ENCODE peak calls at places on chromosomes 7 and 10, in ten cellular contexts. A is right lobe of liver, O is mesothelial cell of epicardium, X is ovary, M is dorsolateral prefrontal cortex, Q is PC-9, Y is HepG2, W is uterus, K is HFFc6, B is hepatocyte. R is an unnamed sample.

GRCh38 chr7:40899151-40899550 is 764.3 kb downstream of the SUGCT start:
- DNase-seq in K (no peak), B (no peak), A (no peak), Y (no peak), Q (peak), W (peak), X (no peak), O (no peak), M (no peak), R (no peak)

GRCh38 chr7:36115448-36116321 is 37.4 kb upstream of the EEPD1 start:
- DNase-seq in M (peak), K (peak), Q (peak), X (peak), A (no peak), O (peak), B (peak), W (peak), Y (peak), R (peak)

GRCh38 chr10:94409016-94409657 is 6.8 kb downstream of the TBC1D12 start:
- DNase-seq in Q (no peak), X (no peak), O (no peak), A (no peak), Y (no peak), K (no peak), B (no peak), W (no peak), M (no peak), R (no peak)

GRCh38 chr7:109659261-109659660 is 1089.6 kb downstream of the DNAJB9 start:
- DNase-seq in Y (no peak), X (no peak), M (no peak), Q (no peak), A (no peak), O (no peak), K (no peak), W (no peak), B (no peak), R (no peak)

GRCh38 chr7:104943502-104944343 is 70.3 kb upstream of the KMT2E start:
- DNase-seq in A (peak), M (no peak), B (peak), W (peak), X (peak), O (peak), Q (peak), Y (peak), K (no peak), R (peak)

GRCh38 chr10:25113231-25114035 is 61.4 kb upstream of the GPR158 start:
- DNase-seq in M (peak), A (peak), K (peak), O (peak), X (peak), B (peak), W (peak), Y (peak), Q (peak), R (peak)

GRCh38 chr7:106462365-106462859 is 177.6 kb upstream of the NAMPT start:
- DNase-seq in Q (peak), X (no peak), K (no peak), O (no peak), A (no peak), W (no peak), M (no peak), B (peak), Y (peak), R (peak)

GRCh38 chr7:79964463-79964862 is 170.2 kb upstream of the GNAI1 start:
- DNase-seq in Q (no peak), X (no peak), W (no peak), K (no peak), A (no peak), Y (no peak), B (no peak), M (no peak), O (no peak), R (no peak)

GRCh38 chr10:103983367-103983911 is 16.5 kb downstream of the SLK start:
- DNase-seq in Q (no peak), Y (no peak), K (no peak), W (no peak), O (no peak), X (no peak), A (no peak), M (no peak), B (no peak), R (no peak)

DNA sequence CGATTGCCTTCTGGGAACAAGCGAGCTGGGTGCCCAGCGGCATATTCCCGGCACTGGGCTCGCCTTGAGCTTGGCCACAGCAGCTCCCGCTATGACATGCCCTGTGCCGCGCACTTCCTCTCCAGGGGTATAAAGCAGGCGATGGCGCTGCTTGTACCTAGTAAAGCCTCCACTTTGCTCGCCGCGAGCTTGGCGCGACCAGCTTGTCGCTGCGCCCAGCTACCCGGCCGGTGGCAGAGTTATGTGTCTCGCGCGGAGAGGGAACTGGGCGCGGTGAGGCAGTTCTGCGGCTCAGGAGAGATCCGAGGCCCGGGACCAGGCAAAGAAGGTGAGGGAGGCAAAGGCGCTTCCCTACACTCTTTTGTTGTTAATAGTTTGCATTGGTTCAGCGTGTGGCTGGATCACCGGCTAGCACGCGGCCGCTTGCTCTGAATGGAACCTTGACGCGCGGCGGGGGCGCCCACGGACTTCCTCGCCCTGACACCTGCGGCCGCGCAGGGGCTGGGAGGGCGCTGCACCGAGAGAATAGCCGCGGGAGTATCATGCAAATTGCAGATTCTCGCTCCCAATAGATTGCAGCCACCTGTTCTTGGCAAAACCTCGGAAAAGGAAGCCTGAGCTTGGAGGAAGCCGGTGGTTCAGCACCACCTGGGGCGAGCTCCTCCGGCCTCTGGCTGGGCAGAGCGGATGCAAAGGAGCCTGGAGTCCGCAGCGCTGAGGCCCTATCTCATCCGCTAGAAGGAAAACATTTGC is 3.0 kb upstream of the BUB3 start:
- DNase-seq in Q (no peak), O (no peak), X (no peak), B (no peak), M (no peak), W (no peak), Y (no peak), K (no peak), A (no peak), R (no peak)
- TF ChIP-seq CTCF in Q (no peak), O (no peak), X (no peak), B (no peak), M (no peak), W (no peak), Y (no peak), K (no peak), A (no peak), R (no peak)

GRCh38 chr10:375885-376505 is 240.7 kb downstream of the ZMYND11 start:
- DNase-seq in Q (no peak), O (no peak), W (no peak), X (no peak), A (no peak), M (no peak), Y (no peak), B (no peak), K (no peak), R (no peak)
- TF ChIP-seq CTCF in Q (no peak), O (no peak), W (no peak), X (no peak), A (no peak), M (no peak), Y (no peak), B (no peak), K (no peak), R (no peak)

DNA sequence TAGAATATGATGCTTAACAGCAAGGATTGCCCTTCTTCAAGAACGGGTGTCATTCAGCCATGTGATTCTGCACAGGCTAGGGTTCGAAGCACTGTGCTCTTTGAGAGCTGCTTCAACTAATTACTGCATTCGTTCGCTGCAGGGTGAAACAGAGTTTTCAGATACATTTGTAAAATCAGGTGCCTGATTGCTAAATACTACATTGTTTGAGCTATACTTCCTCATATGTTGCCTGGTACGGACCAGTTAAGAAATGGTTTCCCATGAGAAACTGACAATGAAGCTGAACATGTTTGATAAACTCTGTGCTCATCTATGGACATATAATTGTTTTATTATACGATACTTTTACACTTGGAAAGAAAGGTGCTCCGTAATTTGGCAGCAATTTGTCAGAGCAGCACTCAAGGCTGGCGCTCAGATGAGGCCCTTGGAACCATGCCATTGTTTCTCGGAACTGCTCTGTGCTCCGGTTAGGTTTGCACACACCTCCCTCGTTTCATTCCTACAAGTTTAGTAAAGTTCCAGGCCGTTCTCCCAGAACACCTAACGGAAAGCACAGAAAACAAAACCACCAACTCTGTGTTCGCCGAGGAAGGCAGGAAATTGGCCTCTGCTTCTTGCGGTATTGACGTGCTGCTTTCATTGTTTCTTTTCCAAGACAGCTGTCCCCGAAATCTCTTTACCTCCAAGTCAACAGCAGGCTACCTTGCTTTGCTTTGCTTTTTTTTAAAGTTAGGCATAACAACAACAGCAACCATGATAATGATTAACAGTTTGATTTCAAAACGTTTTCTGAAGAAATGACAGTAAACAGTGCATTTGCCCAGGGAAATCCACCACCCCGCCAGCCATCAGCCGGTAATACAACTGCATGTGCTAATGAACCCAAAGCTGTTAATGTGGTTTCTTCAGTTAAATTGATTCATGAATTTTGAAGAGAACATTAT is 206.9 kb downstream of the EBF3 start:
- DNase-seq in X (no peak), W (peak), O (no peak), B (no peak), Y (no peak), M (peak), A (peak), Q (no peak), K (no peak), R (peak)
- TF ChIP-seq CTCF in X (no peak), W (no peak), O (no peak), B (no peak), Y (no peak), M (no peak), A (no peak), Q (no peak), K (no peak), R (no peak)

GRCh38 chr10:99700649-99701048 is 31.3 kb downstream of the COX15 start:
- DNase-seq in M (no peak), X (no peak), A (no peak), W (no peak), K (no peak), Y (no peak), O (no peak), Q (no peak), B (no peak), R (no peak)

GRCh38 chr10:99695761-99696160 is 36.2 kb downstream of the COX15 start:
- DNase-seq in A (peak), B (no peak), K (peak), Y (no peak), M (no peak), Q (no peak), X (no peak), O (no peak), W (no peak), R (no peak)

GRCh38 chr10:99694171-99694570 is 34.9 kb downstream of the ENTPD7 start:
- DNase-seq in X (no peak), O (no peak), W (no peak), A (no peak), B (no peak), Y (no peak), K (peak), Q (no peak), M (no peak), R (peak)

DNA sequence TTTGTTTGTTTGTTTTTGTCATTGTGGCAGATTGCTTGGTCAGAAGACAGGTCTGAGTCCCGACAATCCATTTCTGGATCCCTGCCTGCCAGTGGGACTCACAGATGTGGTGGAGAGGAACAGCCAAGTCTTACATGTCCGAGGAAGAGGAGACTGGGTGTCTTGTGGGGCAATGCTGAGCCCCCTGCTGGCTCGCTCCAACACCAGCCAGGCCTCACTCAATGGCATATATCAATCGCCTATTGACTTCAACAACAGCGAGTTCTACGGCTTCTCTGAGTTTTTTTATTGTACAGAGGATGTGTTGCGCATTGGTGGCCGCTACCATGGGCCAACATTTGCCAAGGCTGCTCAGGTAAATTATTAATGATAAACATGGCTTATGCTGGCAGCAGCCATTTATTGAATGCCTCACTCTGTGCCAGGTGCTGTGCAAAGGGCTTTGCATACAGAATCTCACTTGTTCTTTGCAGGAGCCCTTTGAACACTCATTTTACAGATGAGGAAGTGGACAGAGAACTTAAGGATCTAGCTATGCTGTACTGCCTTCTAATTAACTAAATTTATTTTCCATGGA is 33.3 kb downstream of the COX15 start:
- DNase-seq in K (no peak), B (no peak), X (no peak), Y (no peak), O (no peak), A (peak), Q (no peak), M (no peak), W (no peak), R (no peak)
- TF ChIP-seq CTCF in K (peak), B (peak), X (no peak), Y (peak), O (no peak), A (no peak), Q (no peak), M (no peak), W (no peak), R (no peak)

GRCh38 chr7:90669002-90669401 is 72.9 kb downstream of the CDK14 start:
- DNase-seq in Q (no peak), A (no peak), Y (no peak), M (no peak), X (no peak), K (no peak), B (no peak), W (no peak), O (no peak), R (no peak)
- TF ChIP-seq CTCF in Q (no peak), A (no peak), Y (no peak), M (no peak), X (no peak), K (no peak), B (no peak), W (no peak), O (no peak), R (no peak)

GRCh38 chr10:35329520-35329919 is 6.8 kb upstream of the CCNY start:
- DNase-seq in K (no peak), O (no peak), X (no peak), M (no peak), A (no peak), Q (no peak), W (no peak), B (no peak), Y (no peak), R (no peak)

GRCh38 chr10:35326466-35327235 is 9.7 kb upstream of the CCNY start:
- DNase-seq in X (no peak), W (no peak), K (no peak), B (no peak), A (no peak), Q (no peak), O (no peak), M (no peak), Y (no peak), R (no peak)

GRCh38 chr10:35328404-35329037 is 7.8 kb upstream of the CCNY start:
- DNase-seq in A (no peak), Q (no peak), Y (no peak), W (no peak), X (no peak), O (no peak), M (no peak), B (no peak), K (peak), R (peak)

GRCh38 chr10:35324196-35324595 is 12.1 kb upstream of the CCNY start:
- DNase-seq in Y (no peak), A (no peak), M (no peak), K (peak), O (no peak), Q (no peak), X (no peak), W (no peak), B (no peak), R (peak)

DNA sequence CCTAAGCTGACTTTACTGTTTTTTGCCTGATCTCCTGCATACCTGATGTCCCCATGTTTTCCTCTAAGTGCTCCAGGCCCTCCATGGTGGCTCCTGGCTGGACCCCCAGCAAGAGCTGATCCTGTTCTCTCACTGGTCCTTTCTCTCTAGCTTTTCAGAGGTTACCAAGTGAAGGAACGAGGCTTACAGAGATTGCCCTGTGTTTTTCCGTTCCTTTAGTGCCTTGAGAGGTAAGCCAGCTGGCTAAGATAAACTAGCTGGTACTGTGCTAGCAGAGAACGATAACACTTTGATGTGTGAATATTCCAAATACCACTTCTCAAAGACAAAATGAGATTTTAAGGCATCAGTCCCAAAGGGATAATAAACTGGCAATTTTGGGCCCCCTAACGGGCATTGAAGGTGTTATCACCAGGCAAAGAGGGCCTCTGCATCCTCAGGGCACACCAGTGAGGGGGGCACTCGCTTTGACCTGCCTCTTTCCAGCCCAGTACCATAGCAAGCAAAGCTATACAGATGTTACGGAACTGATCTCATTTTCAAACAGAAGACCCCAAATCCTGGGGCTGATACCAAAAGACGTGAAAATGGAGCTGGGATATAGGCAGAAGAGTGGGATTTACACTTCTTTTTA is 8.4 kb upstream of the CCNY start:
- DNase-seq in K (no peak), O (no peak), X (no peak), M (no peak), W (no peak), A (no peak), Y (no peak), Q (no peak), B (no peak), R (no peak)
- TF ChIP-seq CTCF in K (no peak), O (no peak), X (no peak), M (no peak), W (no peak), A (no peak), Y (no peak), Q (no peak), B (no peak), R (no peak)

GRCh38 chr7:151389768-151390593 is 19.9 kb downstream of the WDR86 start:
- DNase-seq in M (no peak), X (no peak), A (no peak), B (no peak), Y (no peak), K (no peak), Q (no peak), W (no peak), O (no peak), R (no peak)
- TF ChIP-seq CTCF in M (no peak), X (no peak), A (no peak), B (no peak), Y (no peak), K (no peak), Q (no peak), W (no peak), O (no peak), R (no peak)

GRCh38 chr10:11454958-11455566 is 156.4 kb downstream of the USP6NL start:
- DNase-seq in Y (no peak), A (peak), O (no peak), W (no peak), M (no peak), Q (no peak), K (no peak), B (no peak), X (no peak), R (no peak)
- TF ChIP-seq CTCF in Y (no peak), A (no peak), O (peak), W (no peak), M (no peak), Q (no peak), K (peak), B (no peak), X (no peak), R (peak)

DNA sequence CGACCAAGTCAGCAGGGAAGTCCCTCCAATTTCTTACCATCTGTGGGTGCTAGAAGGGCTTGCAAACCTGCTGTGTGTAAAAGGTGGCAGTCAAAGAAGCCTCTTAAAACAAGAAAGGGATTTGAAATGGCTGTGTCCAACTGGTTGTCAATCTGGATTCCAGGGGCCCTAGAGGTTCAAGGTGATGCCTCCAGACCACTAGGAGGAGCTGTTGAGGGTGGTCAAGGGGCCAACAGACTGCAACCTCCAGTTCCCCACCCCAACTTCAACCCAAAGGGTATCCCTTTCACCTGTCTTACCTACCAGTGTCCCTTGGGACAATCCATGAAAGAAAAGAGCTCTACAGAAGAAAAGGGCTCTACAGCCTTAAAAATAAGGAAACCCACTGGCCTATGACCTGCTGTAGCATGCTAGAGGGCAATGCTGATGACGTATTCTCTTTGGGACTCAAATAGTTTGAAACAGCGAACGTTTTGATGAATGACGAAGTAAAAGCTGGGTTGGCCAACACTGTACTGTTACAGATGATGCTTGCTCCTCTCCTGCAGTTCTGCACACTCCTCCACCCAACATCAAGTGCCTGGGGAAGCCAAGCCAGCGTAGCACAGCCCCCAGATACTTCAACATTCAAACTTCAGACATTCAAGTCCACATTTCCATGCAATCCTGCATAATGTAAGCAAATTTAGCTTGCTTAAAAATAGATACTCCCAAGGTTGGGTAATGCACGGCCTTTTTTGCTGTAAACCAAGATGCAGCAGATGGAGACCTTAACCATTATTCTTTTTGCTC is 46.0 kb upstream of the WDR11 start:
- DNase-seq in A (no peak), Q (no peak), M (no peak), B (no peak), O (no peak), K (no peak), W (no peak), X (no peak), Y (no peak), R (no peak)
- TF ChIP-seq CTCF in A (no peak), Q (no peak), M (no peak), B (no peak), O (no peak), K (no peak), W (no peak), X (no peak), Y (no peak), R (no peak)

R was measured in astrocyte of the cerebellum.